ENCODE peak calls at places on chromosomes 2 and 18, in eight cellular contexts. One of them, this sample, is unnamed.

GRCh38 chr18:54950221-54950620 is 9.0 kb downstream of the CCDC68 start:
- DNase-seq in stimulated activated CD4-positive, alpha-beta T cell treated with anti-CD3 and anti-CD28 coated beads, TNF-alpha, amount 100 ng/mL, for 4 hours: no peak
- DNase-seq in adipocyte: no peak
- DNase-seq in Karpas-422: no peak
- DNase-seq in nucleus accumbens: no peak
- DNase-seq in WTC11: no peak
- DNase-seq in A549: no peak
- DNase-seq in NAMALWA: no peak
- DNase-seq in this sample: no peak

GRCh38 chr2:108268001-108268400 is 20.7 kb upstream of the SULT1C2 start:
- DNase-seq in stimulated activated CD4-positive, alpha-beta T cell treated with anti-CD3 and anti-CD28 coated beads, TNF-alpha, amount 100 ng/mL, for 4 hours: no peak
- DNase-seq in adipocyte: peak; percentile 71
- DNase-seq in Karpas-422: no peak
- DNase-seq in nucleus accumbens: no peak
- DNase-seq in WTC11: no peak
- DNase-seq in A549: peak; percentile 76
- DNase-seq in NAMALWA: no peak
- DNase-seq in this sample: peak; percentile 70

GRCh38 chr2:84904717-84905174 is 710 bp upstream of the TMSB10 start:
- DNase-seq in stimulated activated CD4-positive, alpha-beta T cell treated with anti-CD3 and anti-CD28 coated beads, TNF-alpha, amount 100 ng/mL, for 4 hours: no peak
- DNase-seq in adipocyte: peak; percentile 78
- DNase-seq in Karpas-422: peak; percentile 45
- DNase-seq in nucleus accumbens: peak; percentile 14
- DNase-seq in WTC11: peak; percentile 70
- DNase-seq in A549: peak; percentile 80
- DNase-seq in NAMALWA: no peak
- DNase-seq in this sample: peak; percentile 65

GRCh38 chr2:129233751-129234406 is 745.6 kb upstream of the RAB6C start:
- DNase-seq in stimulated activated CD4-positive, alpha-beta T cell treated with anti-CD3 and anti-CD28 coated beads, TNF-alpha, amount 100 ng/mL, for 4 hours: no peak
- DNase-seq in adipocyte: no peak
- DNase-seq in Karpas-422: peak; percentile 62
- DNase-seq in nucleus accumbens: no peak
- DNase-seq in WTC11: no peak
- DNase-seq in A549: peak; percentile 10
- DNase-seq in NAMALWA: peak; percentile 2
- DNase-seq in this sample: no peak

GRCh38 chr2:235709124-235709813 is 215.4 kb downstream of the AGAP1 start:
- DNase-seq in stimulated activated CD4-positive, alpha-beta T cell treated with anti-CD3 and anti-CD28 coated beads, TNF-alpha, amount 100 ng/mL, for 4 hours: no peak
- DNase-seq in adipocyte: peak; percentile 7
- DNase-seq in Karpas-422: no peak
- DNase-seq in nucleus accumbens: no peak
- DNase-seq in WTC11: no peak
- DNase-seq in A549: peak; percentile 73
- DNase-seq in NAMALWA: no peak
- DNase-seq in this sample: peak; percentile 23

GRCh38 chr2:192813341-192813740 is 618.6 kb upstream of the TMEFF2 start:
- DNase-seq in stimulated activated CD4-positive, alpha-beta T cell treated with anti-CD3 and anti-CD28 coated beads, TNF-alpha, amount 100 ng/mL, for 4 hours: no peak
- DNase-seq in adipocyte: no peak
- DNase-seq in Karpas-422: no peak
- DNase-seq in nucleus accumbens: no peak
- DNase-seq in WTC11: no peak
- DNase-seq in A549: no peak
- DNase-seq in NAMALWA: no peak
- DNase-seq in this sample: no peak

GRCh38 chr2:194725169-194725568 is 931.9 kb upstream of the SLC39A10 start:
- DNase-seq in stimulated activated CD4-positive, alpha-beta T cell treated with anti-CD3 and anti-CD28 coated beads, TNF-alpha, amount 100 ng/mL, for 4 hours: no peak
- DNase-seq in adipocyte: no peak
- DNase-seq in Karpas-422: no peak
- DNase-seq in nucleus accumbens: no peak
- DNase-seq in WTC11: no peak
- DNase-seq in A549: no peak
- DNase-seq in NAMALWA: no peak
- DNase-seq in this sample: no peak

GRCh38 chr18:8767356-8767755 is 62.0 kb downstream of the MTCL1 start:
- DNase-seq in stimulated activated CD4-positive, alpha-beta T cell treated with anti-CD3 and anti-CD28 coated beads, TNF-alpha, amount 100 ng/mL, for 4 hours: no peak
- DNase-seq in adipocyte: no peak
- DNase-seq in Karpas-422: no peak
- DNase-seq in nucleus accumbens: no peak
- DNase-seq in WTC11: no peak
- DNase-seq in A549: no peak
- DNase-seq in NAMALWA: no peak
- DNase-seq in this sample: no peak

GRCh38 chr2:98761267-98761781 is 30.4 kb upstream of the MGAT4A start:
- DNase-seq in stimulated activated CD4-positive, alpha-beta T cell treated with anti-CD3 and anti-CD28 coated beads, TNF-alpha, amount 100 ng/mL, for 4 hours: peak; percentile 64
- DNase-seq in adipocyte: no peak
- DNase-seq in Karpas-422: no peak
- DNase-seq in nucleus accumbens: no peak
- DNase-seq in WTC11: no peak
- DNase-seq in A549: no peak
- DNase-seq in NAMALWA: no peak
- DNase-seq in this sample: no peak